ENCODE peak calls at places on chromosomes 1 and 21, in nine cellular contexts. I is DND-41, Q is neural progenitor cell, O is ovary, Z is foreskin fibroblast, U is spleen, X is mesothelial cell of epicardium, K is endothelial cell of umbilical vein, C is brain microvascular endothelial cell. R is an unnamed sample.
A peak's percentile ranks its signal among the peaks of the same experiment; 100 is the strongest.

GRCh38 chr1:180143359-180143758 is 11.3 kb upstream of the QSOX1 start:
- DNase-seq in I (no peak), Q (no peak), O (no peak), Z (no peak), U (no peak), X (no peak), K (no peak), C (no peak), R (no peak)

GRCh38 chr1:200638073-200638472 is 17.5 kb upstream of the KIF14 start:
- DNase-seq in I (no peak), Q (no peak), O (no peak), Z (no peak), U (no peak), X (no peak), K (no peak), C (no peak), R (no peak)

GRCh38 chr1:58515794-58516401 is 30.6 kb downstream of the OMA1 start:
- DNase-seq in I (peak; percentile 26), Q (peak; percentile 90), O (peak; percentile 16), Z (peak; percentile 88), U (no peak), X (no peak), K (peak; percentile 71), C (peak; percentile 56), R (peak; percentile 59)

GRCh38 chr1:2097386-2098300 is 47.4 kb downstream of the PRKCZ start:
- DNase-seq in I (no peak), Q (no peak), O (no peak), Z (no peak), U (no peak), X (no peak), K (no peak), C (no peak), R (no peak)

GRCh38 chr1:19672237-19672636 is 7.6 kb downstream of the HTR6 start:
- DNase-seq in I (no peak), Q (no peak), O (no peak), Z (no peak), U (no peak), X (no peak), K (no peak), C (no peak), R (no peak)

GRCh38 chr1:93114403-93114802 is 35.3 kb downstream of the MTF2 start:
- DNase-seq in I (no peak), Q (no peak), O (no peak), Z (peak; percentile 14), U (no peak), X (no peak), K (no peak), C (no peak), R (peak; percentile 25)

GRCh38 chr1:10504259-10504658 is 29.5 kb downstream of the PEX14 start:
- DNase-seq in I (no peak), Q (no peak), O (no peak), Z (no peak), U (no peak), X (no peak), K (no peak), C (no peak), R (no peak)

GRCh38 chr1:224640018-224640417 is 23.9 kb downstream of the CNIH3 start:
- DNase-seq in I (no peak), Q (no peak), O (no peak), Z (no peak), U (no peak), X (no peak), K (no peak), C (no peak), R (no peak)

GRCh38 chr21:37866027-37866426 is 50.2 kb downstream of the KCNJ6 start:
- DNase-seq in I (no peak), Q (no peak), O (no peak), Z (no peak), U (no peak), X (no peak), K (no peak), C (no peak), R (no peak)

GRCh38 chr1:198734323-198735008 is 95.6 kb downstream of the PTPRC start:
- DNase-seq in I (no peak), Q (no peak), O (no peak), Z (peak; percentile 4), U (no peak), X (no peak), K (no peak), C (no peak), R (no peak)

GRCh38 chr1:200749090-200749489 is 10.4 kb downstream of the CAMSAP2 start:
- DNase-seq in I (no peak), Q (no peak), O (no peak), Z (no peak), U (no peak), X (no peak), K (no peak), C (no peak), R (no peak)

GRCh38 chr1:154476791-154477190 is 25.2 kb upstream of the TDRD10 start:
- DNase-seq in I (no peak), Q (no peak), O (no peak), Z (no peak), U (no peak), X (no peak), K (no peak), C (no peak), R (no peak)

GRCh38 chr1:184465489-184466146 is 78.8 kb downstream of the C1orf21 start:
- DNase-seq in I (no peak), Q (peak; percentile 27), O (no peak), Z (peak; percentile 52), U (no peak), X (no peak), K (no peak), C (peak; percentile 14), R (no peak)
- TF ChIP-seq CTCF in I (no peak), Q (peak; percentile 38), O (no peak), Z (peak; percentile 40), U (no peak), X (no peak), K (no peak), C (peak; percentile 58), R (no peak)

DNA sequence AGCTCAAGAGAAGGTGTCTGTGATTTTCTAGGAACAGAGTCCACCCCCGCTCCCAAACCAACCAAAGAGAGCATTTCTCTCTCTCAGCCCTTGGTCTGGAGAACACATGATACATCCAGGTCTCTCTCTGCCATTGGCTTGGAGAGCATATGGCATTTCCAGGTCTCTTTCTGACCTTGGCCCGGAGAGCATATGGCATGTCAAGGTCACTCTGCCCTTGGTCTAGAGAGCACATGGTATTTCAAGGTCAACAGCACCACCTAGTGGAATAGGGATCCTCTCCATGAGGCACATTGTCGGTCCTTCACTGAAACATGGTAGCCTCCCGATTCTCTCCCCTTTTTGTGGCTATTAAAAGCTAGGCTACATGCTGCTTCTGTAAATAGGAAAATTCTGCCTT is 437.7 kb upstream of the OLFM3 start:
- DNase-seq in I (peak; percentile 48), Q (peak; percentile 52), O (no peak), Z (peak; percentile 0), U (no peak), X (no peak), K (peak; percentile 11), C (no peak), R (no peak)
- TF ChIP-seq CTCF in I (peak; percentile 73), Q (peak; percentile 56), O (no peak), Z (no peak), U (no peak), X (peak; percentile 26), K (peak; percentile 53), C (peak; percentile 45), R (no peak)

GRCh38 chr1:213858581-213858980 is 129.2 kb upstream of the PROX1 start:
- DNase-seq in I (no peak), Q (no peak), O (no peak), Z (no peak), U (no peak), X (no peak), K (no peak), C (no peak), R (no peak)
- TF ChIP-seq CTCF in I (peak; percentile 14), Q (peak; percentile 19), O (no peak), Z (no peak), U (no peak), X (no peak), K (no peak), C (no peak), R (no peak)

GRCh38 chr1:188599313-188599712 is 1770.6 kb downstream of the PLA2G4A start:
- DNase-seq in I (no peak), Q (peak; percentile 7), O (no peak), Z (no peak), U (no peak), X (no peak), K (no peak), C (no peak), R (no peak)

GRCh38 chr1:188590641-188591040 is 1761.9 kb downstream of the PLA2G4A start:
- DNase-seq in I (no peak), Q (no peak), O (no peak), Z (no peak), U (no peak), X (no peak), K (no peak), C (no peak), R (no peak)

GRCh38 chr1:188594542-188595235 is 1765.9 kb downstream of the PLA2G4A start:
- DNase-seq in I (no peak), Q (no peak), O (no peak), Z (no peak), U (no peak), X (no peak), K (no peak), C (no peak), R (no peak)
- TF ChIP-seq CTCF in I (no peak), Q (peak; percentile 52), O (no peak), Z (peak; percentile 14), U (no peak), X (no peak), K (no peak), C (peak; percentile 39), R (no peak)

GRCh38 chr1:8702848-8703810 is 114.3 kb downstream of the RERE start:
- DNase-seq in I (peak; percentile 68), Q (peak; percentile 97), O (peak; percentile 92), Z (peak; percentile 97), U (peak; percentile 96), X (peak; percentile 73), K (peak; percentile 96), C (peak; percentile 89), R (peak; percentile 67)
- TF ChIP-seq CTCF in I (no peak), Q (no peak), O (peak; percentile 35), Z (no peak), U (peak; percentile 37), X (no peak), K (peak; percentile 20), C (peak; percentile 14), R (no peak)

DNA sequence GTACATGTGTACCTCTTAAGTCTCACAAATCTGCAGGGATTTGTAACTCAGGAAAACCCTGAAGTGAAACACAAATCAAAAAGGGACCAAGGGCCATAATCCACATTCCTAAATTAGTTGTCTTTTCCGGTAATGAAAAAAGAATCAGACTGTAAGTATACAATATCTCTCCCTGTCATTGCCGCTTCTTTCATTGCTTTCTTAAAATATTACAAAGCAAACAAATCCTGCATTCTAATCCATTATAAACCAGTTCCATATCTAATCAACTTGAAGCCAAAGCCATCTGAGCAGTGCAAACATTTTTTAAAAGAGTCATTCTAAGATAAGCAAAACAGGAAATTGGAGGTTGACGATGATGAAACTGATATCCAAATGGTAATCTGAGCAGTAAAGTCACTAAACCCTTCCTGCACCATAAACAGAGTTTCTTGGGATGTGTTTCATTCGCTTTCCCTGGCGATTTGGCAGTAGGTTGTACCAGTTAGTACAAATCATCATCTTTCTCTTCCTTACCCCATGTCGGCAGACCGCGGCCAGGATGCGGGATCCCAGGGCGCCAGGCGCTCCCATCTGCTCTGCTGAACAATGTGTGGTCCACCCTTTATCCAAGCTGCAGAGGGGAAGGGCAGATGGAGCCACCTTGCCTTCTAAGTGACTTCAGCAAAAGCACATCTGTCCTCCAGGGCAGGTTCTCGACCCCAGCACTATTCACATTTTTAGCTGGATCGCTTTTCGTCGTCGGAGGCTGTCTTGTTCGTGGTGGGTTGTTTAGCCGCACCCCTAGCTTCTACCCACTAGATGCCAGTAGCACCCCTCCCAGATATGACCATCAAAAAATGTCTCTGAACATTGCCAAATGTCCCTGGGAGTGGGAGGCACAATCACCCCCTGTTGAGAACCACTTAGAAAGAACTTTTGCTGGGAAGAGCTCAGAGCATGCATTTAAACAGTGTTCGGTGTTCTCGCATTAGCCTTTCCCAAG is 58.4 kb upstream of the SIM2 start:
- DNase-seq in I (no peak), Q (peak; percentile 53), O (no peak), Z (no peak), U (no peak), X (no peak), K (peak; percentile 51), C (no peak), R (no peak)
- TF ChIP-seq CTCF in I (peak; percentile 32), Q (peak; percentile 31), O (no peak), Z (no peak), U (no peak), X (no peak), K (no peak), C (peak; percentile 34), R (no peak)